ENCODE peak calls at places on chromosomes 5 and 9, in four cellular contexts. O is neuronal stem cell, G is H9, T is mesenchymal stem cell. V is an unnamed sample.

GRCh38 chr5:6721442-6721841 is 8.2 kb downstream of the TENT4A start:
- DNase-seq in O (no peak), G (no peak), T (no peak), V (no peak)

GRCh38 chr5:175649967-175650366 is 7.9 kb upstream of the HRH2 start:
- DNase-seq in O (no peak), G (no peak), T (no peak), V (no peak)

GRCh38 chr9:95903398-95903797 is 27.9 kb downstream of the ERCC6L2 start:
- DNase-seq in O (no peak), G (no peak), T (no peak), V (no peak)

GRCh38 chr9:127450170-127450830 is 906 bp downstream of the RPL12 start:
- DNase-seq in G (no peak), O (no peak), T (peak), V (peak)

GRCh38 chr5:89556215-89557009 is 673.4 kb upstream of the MEF2C start:
- DNase-seq in O (no peak), G (no peak), T (peak), V (peak)

GRCh38 chr9:132557159-132557558 is 25.2 kb upstream of the BARHL1 start:
- DNase-seq in G (no peak), T (no peak), O (no peak), V (no peak)

GRCh38 chr5:151719228-151719861 is 32.6 kb upstream of the SPARC start:
- DNase-seq in T (no peak), G (peak), O (no peak), V (peak)

GRCh38 chr9:22041792-22042191 is 32.7 kb upstream of the CDKN2B start:
- DNase-seq in O (no peak), T (no peak), G (no peak), V (no peak)

GRCh38 chr5:100676807-100677631 is 141.8 kb downstream of the FAM174A start:
- DNase-seq in O (no peak), T (no peak), G (no peak), V (peak)

GRCh38 chr5:62316110-62316509 is 10.1 kb downstream of the KIF2A start:
- DNase-seq in T (no peak), O (no peak), G (no peak), V (peak)

GRCh38 chr5:28810751-28811136 is 1772.4 kb upstream of the CDH9 start:
- DNase-seq in T (no peak), G (no peak), O (no peak), V (no peak)

GRCh38 chr5:109945097-109945678 is 255.5 kb downstream of the MAN2A1 start:
- DNase-seq in O (no peak), G (no peak), T (no peak), V (no peak)

GRCh38 chr9:17627641-17628040 is 48.8 kb downstream of the SH3GL2 start:
- DNase-seq in O (no peak), G (no peak), T (peak), V (peak)

GRCh38 chr5:62082370-62082778 is 223.6 kb upstream of the KIF2A start:
- DNase-seq in O (no peak), G (no peak), T (peak), V (peak)

GRCh38 chr9:89710689-89711088 is 105.9 kb downstream of the GADD45G start:
- DNase-seq in O (no peak), T (peak), G (no peak), V (no peak)

GRCh38 chr9:124697326-124698200 is 73.5 kb downstream of the NR6A1 start:
- DNase-seq in T (peak), G (no peak), O (no peak), V (peak)

GRCh38 chr5:151319334-151319733 is 15.8 kb upstream of the SLC36A3 start:
- DNase-seq in O (no peak), G (peak), T (peak), V (peak)

GRCh38 chr5:94916619-94917018 is 298.1 kb downstream of the SLF1 start:
- DNase-seq in T (no peak), O (no peak), G (no peak), V (no peak)

GRCh38 chr5:33939863-33940262 is 3.7 kb downstream of the RXFP3 start:
- DNase-seq in G (no peak), T (peak), O (no peak), V (peak)

GRCh38 chr5:86625148-86625547 is 7.4 kb downstream of the COX7C start:
- DNase-seq in G (no peak), T (no peak), O (no peak), V (no peak)

GRCh38 chr9:75962186-75963036 is 71.9 kb downstream of the PCSK5 start:
- DNase-seq in G (no peak), T (no peak), O (no peak), V (no peak)

GRCh38 chr5:93510626-93511420 is 70.2 kb downstream of the NR2F1-AS1 start:
- DNase-seq in O (no peak), G (no peak), T (no peak), V (no peak)

GRCh38 chr9:101566904-101567724 is 27.7 kb downstream of the PPP3R2 start:
- DNase-seq in O (no peak), G (no peak), T (peak), V (peak)

GRCh38 chr9:86796671-86797070 is 150.6 kb downstream of the GAS1 start:
- DNase-seq in O (no peak), T (no peak), G (no peak), V (no peak)

GRCh38 chr5:1037671-1038416 is 29.2 kb downstream of the NKD2 start:
- DNase-seq in G (no peak), T (no peak), O (no peak), V (no peak)

GRCh38 chr5:73418244-73418691 is 30.3 kb downstream of the FOXD1 start:
- DNase-seq in T (no peak), G (no peak), O (no peak), V (no peak)

GRCh38 chr9:90420211-90420610 is 222.4 kb downstream of the DIRAS2 start:
- DNase-seq in T (no peak), O (no peak), G (no peak), V (no peak)

DNA sequence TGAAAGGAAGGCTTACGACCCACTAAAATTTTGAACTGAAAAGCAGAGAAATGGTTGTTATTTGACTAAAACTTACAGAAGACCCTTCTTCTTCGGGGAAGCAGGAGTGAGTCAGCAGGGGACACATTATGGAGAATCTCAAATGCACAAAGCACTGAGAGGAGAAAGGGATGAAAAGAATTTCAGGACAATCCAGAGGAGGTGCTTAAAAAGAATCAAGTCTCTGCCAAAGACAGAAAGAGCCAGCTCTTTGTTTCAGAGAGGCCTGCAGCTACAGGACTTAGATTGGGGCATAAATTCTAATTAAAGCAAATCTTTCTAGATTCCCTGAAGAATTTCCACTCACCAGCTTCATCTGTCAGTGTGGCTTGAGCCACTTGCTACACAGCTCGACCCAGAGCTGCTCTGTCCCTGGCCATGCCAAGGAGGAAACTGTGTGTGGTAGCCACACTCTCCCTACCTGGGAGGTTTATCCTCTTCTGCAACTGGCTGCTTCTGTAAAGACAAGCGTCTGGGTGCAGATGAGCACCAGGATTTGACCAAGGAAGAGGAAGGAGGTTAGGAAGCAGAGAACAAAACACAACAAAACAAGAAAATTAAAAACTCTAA is 89.9 kb downstream of the SEMA5A start:
- DNase-seq in G (no peak), O (peak), T (no peak), V (no peak)
- H3K14ac ChIP-seq in G (peak), O (no peak), T (no peak), V (no peak)

GRCh38 chr5:173970878-173971650 is 17.9 kb upstream of the C5orf47 start:
- DNase-seq in O (no peak), G (no peak), T (no peak), V (no peak)
- H2AFZ ChIP-seq in O (no peak), G (no peak), T (no peak), V (peak)

GRCh38 chr9:129208191-129209091 is 30.4 kb upstream of the IER5L start:
- DNase-seq in G (peak), T (no peak), O (no peak), V (no peak)
- H3K14ac ChIP-seq in G (peak), T (no peak), O (no peak), V (no peak)

GRCh38 chr5:2534970-2535369 is 216.5 kb downstream of the IRX2 start:
- DNase-seq in G (no peak), O (no peak), T (no peak), V (no peak)

GRCh38 chr5:2534251-2534650 is 217.2 kb downstream of the IRX2 start:
- DNase-seq in G (no peak), T (no peak), O (no peak), V (no peak)

GRCh38 chr5:2542026-2542425 is 209.5 kb downstream of the IRX2 start:
- DNase-seq in G (no peak), O (no peak), T (no peak), V (no peak)

GRCh38 chr5:2536632-2537031 is 214.8 kb downstream of the IRX2 start:
- DNase-seq in G (no peak), O (no peak), T (no peak), V (no peak)

DNA sequence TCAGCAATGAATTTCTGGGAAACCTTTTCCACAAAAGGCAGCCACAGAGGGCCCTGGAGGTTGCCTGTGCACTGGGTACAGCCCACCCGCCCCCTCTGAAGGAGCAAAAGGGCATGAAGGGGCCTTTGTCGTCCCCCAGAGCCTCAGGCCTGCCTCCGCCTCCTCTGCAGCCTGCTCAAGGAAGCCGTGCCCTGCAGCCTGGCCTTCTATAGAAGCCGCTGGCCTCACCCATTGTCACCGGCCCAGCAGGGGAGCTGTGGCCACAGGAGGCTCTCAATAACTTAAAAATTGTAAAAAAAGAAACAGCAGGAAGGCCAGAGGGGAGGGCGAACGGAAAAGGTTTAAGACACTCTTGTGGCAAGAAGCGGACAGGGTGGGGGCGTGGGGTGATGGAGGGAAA is 213.3 kb downstream of the IRX2 start:
- DNase-seq in G (peak), O (peak), T (no peak), V (no peak)
- H2AFZ ChIP-seq in G (no peak), O (peak), T (no peak), V (no peak)

GRCh38 chr5:123512631-123513461 is 869 bp downstream of the CSNK1G3 start:
- DNase-seq in G (peak), T (peak), O (peak), V (peak)
- H3K14ac ChIP-seq in G (peak), T (peak), O (no peak), V (peak)

GRCh38 chr5:68962632-68963484 is 131.0 kb upstream of the SLC30A5 start:
- DNase-seq in O (peak), T (peak), G (peak), V (peak)

GRCh38 chr5:68960961-68961360 is 132.9 kb upstream of the SLC30A5 start:
- DNase-seq in T (no peak), O (no peak), G (no peak), V (no peak)

GRCh38 chr5:68964679-68965078 is 129.1 kb upstream of the SLC30A5 start:
- DNase-seq in G (no peak), T (no peak), O (no peak), V (no peak)

GRCh38 chr5:68960469-68960868 is 133.3 kb upstream of the SLC30A5 start:
- DNase-seq in T (no peak), G (no peak), O (no peak), V (no peak)

GRCh38 chr5:68961762-68962161 is 132.1 kb upstream of the SLC30A5 start:
- DNase-seq in G (no peak), O (no peak), T (no peak), V (no peak)
- H2AFZ ChIP-seq in G (no peak), O (no peak), T (no peak), V (no peak)

GRCh38 chr9:32376295-32376694 is 8.1 kb upstream of the ACO1 start:
- DNase-seq in T (no peak), G (no peak), O (no peak), V (no peak)

GRCh38 chr9:32380944-32381343 is 3.5 kb upstream of the ACO1 start:
- DNase-seq in T (no peak), O (no peak), G (no peak), V (no peak)

GRCh38 chr9:32378993-32379729 is 5.3 kb upstream of the ACO1 start:
- DNase-seq in O (peak), G (peak), T (peak), V (peak)

GRCh38 chr9:32382582-32383320 is 1.7 kb upstream of the ACO1 start:
- DNase-seq in T (no peak), O (no peak), G (no peak), V (no peak)

DNA sequence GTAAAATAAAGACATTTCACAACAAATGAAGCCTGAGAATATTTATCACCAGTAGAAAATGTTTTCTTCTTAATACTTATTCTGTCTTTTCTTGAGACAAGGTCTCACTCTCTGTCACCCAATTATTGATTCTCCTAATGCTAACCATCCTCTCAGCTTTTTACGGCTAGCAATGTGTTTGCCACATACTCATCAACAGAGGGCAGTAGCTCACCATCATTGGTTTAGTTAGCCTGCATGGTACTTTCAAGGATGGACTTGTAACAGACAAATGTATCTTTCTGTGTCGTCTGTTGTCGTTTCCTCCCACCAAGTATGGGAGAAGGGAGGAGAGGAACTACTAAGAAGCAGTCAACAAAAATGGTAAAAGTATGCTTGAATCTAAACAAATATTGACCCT is 5.9 kb upstream of the ACO1 start:
- DNase-seq in T (peak), G (peak), O (peak), V (peak)
- H3K14ac ChIP-seq in T (no peak), G (no peak), O (no peak), V (no peak)